ENCODE peak calls at places on chromosomes 5 and 9, in ten cellular contexts. I, G, J, R, Q, L, S, X, E and B are unnamed samples.

GRCh38 chr9:3464033-3464638 is 61.7 kb downstream of the RFX3 start:
- DNase-seq in I (no peak), G (no peak), J (no peak), R (no peak), Q (no peak), L (no peak), S (no peak), X (no peak), E (no peak), B (no peak)

GRCh38 chr9:34664281-34665108 is 2.0 kb upstream of the CCL27 start:
- DNase-seq in I (peak), G (peak), J (peak), R (no peak), Q (peak), L (no peak), S (peak), X (peak), E (no peak), B (peak)

GRCh38 chr9:133116346-133117231 is 4.5 kb downstream of the RALGDS start:
- DNase-seq in I (no peak), G (no peak), J (no peak), R (no peak), Q (no peak), L (no peak), S (peak), X (no peak), E (no peak), B (no peak)

GRCh38 chr5:39208471-39208870 is 10.9 kb downstream of the FYB1 start:
- DNase-seq in I (no peak), G (no peak), J (no peak), R (no peak), Q (no peak), L (no peak), S (no peak), X (no peak), E (no peak), B (no peak)

GRCh38 chr5:80837679-80838078 is 122.5 kb upstream of the RASGRF2 start:
- DNase-seq in I (no peak), G (no peak), J (no peak), R (no peak), Q (no peak), L (peak), S (no peak), X (no peak), E (peak), B (no peak)

GRCh38 chr5:53871050-53871449 is 310.6 kb downstream of the NDUFS4 start:
- DNase-seq in I (peak), G (no peak), J (no peak), R (no peak), Q (no peak), L (no peak), S (no peak), X (peak), E (no peak), B (peak)

GRCh38 chr9:8224381-8224791 is 424.8 kb upstream of the DMAC1 start:
- DNase-seq in I (no peak), G (no peak), J (no peak), R (no peak), Q (no peak), L (no peak), S (no peak), X (no peak), E (no peak), B (no peak)

GRCh38 chr5:149450199-149450598 is 71.1 kb upstream of the IL17B start:
- DNase-seq in I (no peak), G (peak), J (peak), R (no peak), Q (no peak), L (no peak), S (no peak), X (peak), E (no peak), B (no peak)

GRCh38 chr5:150411245-150411979 is 1.3 kb downstream of the CD74 start:
- DNase-seq in I (no peak), G (no peak), J (no peak), R (no peak), Q (no peak), L (no peak), S (peak), X (no peak), E (no peak), B (peak)

GRCh38 chr5:133820516-133820915 is 147.9 kb downstream of the C5orf15 start:
- DNase-seq in I (no peak), G (no peak), J (no peak), R (no peak), Q (no peak), L (no peak), S (no peak), X (no peak), E (no peak), B (no peak)

GRCh38 chr5:127303404-127303803 is 12.8 kb downstream of the MEGF10 start:
- DNase-seq in I (no peak), G (no peak), J (no peak), R (no peak), Q (no peak), L (no peak), S (no peak), X (no peak), E (no peak), B (no peak)

GRCh38 chr5:156594406-156594805 is 255.7 kb upstream of the PPP1R2B start:
- DNase-seq in I (no peak), G (no peak), J (no peak), R (no peak), Q (peak), L (no peak), S (no peak), X (no peak), E (no peak), B (no peak)

GRCh38 chr5:103444333-103445038 is 118.1 kb downstream of the NUDT12 start:
- DNase-seq in I (no peak), G (peak), J (no peak), R (no peak), Q (no peak), L (no peak), S (no peak), X (no peak), E (no peak), B (no peak)

GRCh38 chr5:57825026-57825683 is 342.5 kb upstream of the ACTBL2 start:
- DNase-seq in I (no peak), G (no peak), J (no peak), R (no peak), Q (no peak), L (no peak), S (no peak), X (peak), E (no peak), B (no peak)

GRCh38 chr9:109600142-109600541 is 102.0 kb upstream of the PTPN3 start:
- DNase-seq in I (no peak), G (no peak), J (no peak), R (no peak), Q (no peak), L (no peak), S (no peak), X (no peak), E (no peak), B (peak)

GRCh38 chr5:35371971-35372426 is 141.7 kb upstream of the PRLR start:
- DNase-seq in I (no peak), G (peak), J (no peak), R (no peak), Q (no peak), L (no peak), S (no peak), X (no peak), E (no peak), B (no peak)

GRCh38 chr9:124664143-124664542 is 107.0 kb downstream of the NR6A1 start:
- DNase-seq in I (no peak), G (no peak), J (no peak), R (no peak), Q (no peak), L (no peak), S (no peak), X (no peak), E (no peak), B (no peak)

GRCh38 chr9:134320195-134320885 is 5.9 kb upstream of the RXRA start:
- DNase-seq in I (no peak), G (no peak), J (peak), R (no peak), Q (no peak), L (no peak), S (peak), X (no peak), E (no peak), B (peak)

GRCh38 chr5:175691761-175692160 is 33.9 kb downstream of the HRH2 start:
- DNase-seq in I (no peak), G (no peak), J (peak), R (no peak), Q (no peak), L (no peak), S (peak), X (no peak), E (no peak), B (no peak)

GRCh38 chr5:139634028-139634325 is 14.2 kb upstream of the CXXC5 start:
- DNase-seq in I (no peak), G (no peak), J (peak), R (no peak), Q (no peak), L (no peak), S (peak), X (no peak), E (no peak), B (no peak)

GRCh38 chr9:113556877-113557593 is 93.5 kb downstream of the RGS3 start:
- DNase-seq in I (no peak), G (no peak), J (peak), R (no peak), Q (no peak), L (no peak), S (peak), X (no peak), E (no peak), B (no peak)

GRCh38 chr9:6354072-6354686 is 26.0 kb downstream of the TPD52L3 start:
- DNase-seq in I (peak), G (no peak), J (no peak), R (no peak), Q (no peak), L (peak), S (no peak), X (peak), E (peak), B (peak)

GRCh38 chr5:172559004-172559932 is 81.8 kb upstream of the NEURL1B start:
- DNase-seq in I (peak), G (peak), J (peak), R (no peak), Q (peak), L (no peak), S (peak), X (no peak), E (no peak), B (no peak)
- TF ChIP-seq POLR2AphosphoS5 in I (no peak), G (peak), J (peak), R (no peak), Q (peak), L (no peak), S (no peak), X (no peak), E (no peak), B (no peak)

DNA sequence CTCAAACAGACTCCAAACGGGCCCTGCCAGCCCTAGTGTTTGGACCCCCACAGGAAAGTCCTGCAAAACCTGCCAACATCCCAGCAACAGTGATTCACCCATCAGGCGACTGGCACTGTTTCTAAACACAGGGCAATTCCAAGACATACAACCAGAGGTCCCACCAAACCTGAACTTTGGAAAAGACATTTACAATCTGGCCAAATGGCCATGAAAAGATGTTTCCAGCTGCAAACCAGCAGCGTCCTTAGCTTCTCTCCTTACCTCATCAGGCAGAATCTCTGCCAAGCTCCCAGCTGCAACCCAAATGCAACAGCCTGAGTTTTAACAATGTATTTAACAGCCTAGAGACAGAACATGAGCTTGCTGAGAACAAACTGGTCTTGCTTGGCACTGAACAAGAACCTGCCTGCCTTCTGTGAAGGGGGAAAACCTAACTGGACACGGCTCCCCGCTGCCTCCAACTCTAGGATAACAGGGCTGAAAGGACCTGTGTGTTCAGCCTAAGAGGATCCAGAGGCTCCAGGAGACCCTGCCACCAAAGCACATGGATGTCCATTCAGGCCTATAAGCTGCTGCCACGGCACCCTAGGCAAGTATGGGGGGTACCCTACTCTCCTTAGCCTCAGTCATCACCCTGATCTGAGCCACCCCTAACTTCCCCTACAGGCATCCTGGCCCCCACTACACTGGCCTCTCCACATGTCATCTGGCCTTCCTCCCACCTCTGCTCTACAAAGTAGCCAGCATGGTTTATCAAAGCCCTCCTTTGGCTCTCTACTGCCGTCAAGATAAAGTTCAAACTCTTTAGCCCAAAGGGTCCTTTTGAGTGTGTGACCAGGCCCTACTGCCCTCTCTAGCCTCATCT is 5.6 kb downstream of the P4HA2 start:
- DNase-seq in I (no peak), G (peak), J (peak), R (no peak), Q (no peak), L (no peak), S (peak), X (peak), E (no peak), B (no peak)
- TF ChIP-seq POLR2AphosphoS5 in I (no peak), G (peak), J (peak), R (no peak), Q (peak), L (no peak), S (no peak), X (no peak), E (no peak), B (no peak)

DNA sequence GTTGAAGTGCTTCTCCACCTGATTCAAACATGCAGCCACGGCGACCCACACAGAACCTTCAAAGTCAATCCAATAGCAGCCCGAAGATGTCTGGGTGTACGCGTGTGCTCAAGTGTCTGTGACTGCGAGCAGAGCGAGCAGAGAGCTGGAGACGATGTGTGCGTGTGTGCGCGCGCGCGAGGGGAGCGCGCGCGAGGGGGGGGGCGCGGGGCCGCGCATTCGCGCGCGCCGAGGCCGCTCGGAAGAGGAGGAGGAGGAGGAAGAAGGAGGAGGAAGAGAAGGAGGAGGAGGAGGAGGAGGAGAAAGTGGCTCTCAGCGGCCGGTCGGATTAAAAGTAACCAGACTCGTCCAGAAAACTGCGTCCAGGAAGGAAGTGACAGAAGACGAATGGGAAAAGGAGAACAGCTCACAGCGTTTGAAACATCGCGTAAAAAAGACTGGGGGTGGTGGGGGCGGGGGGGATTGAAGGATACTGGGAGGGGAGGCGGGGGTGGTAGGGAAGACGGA is at the start of gene MEF2C:
- DNase-seq in I (peak), G (peak), J (peak), R (no peak), Q (no peak), L (no peak), S (peak), X (peak), E (peak), B (peak)
- TF ChIP-seq POLR2AphosphoS5 in I (peak), G (peak), J (peak), R (no peak), Q (peak), L (peak), S (peak), X (peak), E (peak), B (no peak)

DNA sequence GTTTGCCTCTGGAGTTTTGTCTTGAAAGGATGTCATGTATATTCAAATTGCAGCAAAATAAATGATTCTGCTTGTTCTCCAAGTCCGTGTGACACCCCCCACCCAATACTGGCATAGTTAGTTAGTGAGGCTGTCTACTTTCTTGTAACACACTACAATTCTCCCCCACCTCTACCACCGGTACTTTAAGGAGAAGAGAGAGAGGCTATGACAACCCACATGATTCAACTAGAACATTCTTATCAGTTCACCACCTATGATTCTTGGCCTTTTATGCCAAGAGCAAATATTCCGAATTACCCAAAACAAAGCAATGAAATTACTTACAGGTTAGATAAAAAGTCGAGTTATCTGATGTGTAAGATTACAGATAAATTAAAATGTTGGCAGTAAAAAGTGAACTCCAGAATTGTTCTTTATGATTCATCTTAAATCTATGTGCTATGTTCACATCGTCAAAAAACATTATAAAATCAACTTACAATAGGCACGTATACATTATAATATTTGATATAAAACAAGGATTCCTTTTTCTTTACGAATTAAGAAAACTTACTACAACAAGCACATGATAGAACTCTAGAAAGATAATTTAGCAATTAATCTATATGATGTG is 14.4 kb downstream of the MEF2C start:
- DNase-seq in I (no peak), G (no peak), J (no peak), R (no peak), Q (no peak), L (no peak), S (no peak), X (no peak), E (no peak), B (no peak)
- TF ChIP-seq POLR2AphosphoS5 in I (no peak), G (no peak), J (no peak), R (no peak), Q (no peak), L (peak), S (no peak), X (no peak), E (peak), B (no peak)

GRCh38 chr9:93680445-93681315 is 104.3 kb downstream of the PHF2 start:
- DNase-seq in I (no peak), G (peak), J (peak), R (peak), Q (peak), L (no peak), S (peak), X (no peak), E (peak), B (no peak)
- TF ChIP-seq POLR2AphosphoS5 in I (no peak), G (no peak), J (no peak), R (no peak), Q (no peak), L (no peak), S (no peak), X (no peak), E (no peak), B (no peak)

GRCh38 chr5:141084487-141084989 is 9.9 kb upstream of the PCDHB2 start:
- DNase-seq in I (no peak), G (no peak), J (no peak), R (no peak), Q (no peak), L (no peak), S (no peak), X (peak), E (no peak), B (peak)
- TF ChIP-seq POLR2AphosphoS5 in I (no peak), G (no peak), J (no peak), R (no peak), Q (no peak), L (no peak), S (no peak), X (no peak), E (no peak), B (peak)

GRCh38 chr9:98419260-98419603 is 163.8 kb upstream of the TBC1D2 start:
- DNase-seq in I (no peak), G (no peak), J (no peak), R (no peak), Q (no peak), L (no peak), S (no peak), X (no peak), E (no peak), B (no peak)
- TF ChIP-seq POLR2AphosphoS5 in I (no peak), G (no peak), J (no peak), R (no peak), Q (no peak), L (no peak), S (no peak), X (no peak), E (no peak), B (no peak)

GRCh38 chr9:129697111-129697955 is 31.9 kb downstream of the PRRX2 start:
- DNase-seq in I (no peak), G (no peak), J (peak), R (no peak), Q (no peak), L (no peak), S (no peak), X (no peak), E (no peak), B (peak)
- TF ChIP-seq POLR2AphosphoS5 in I (no peak), G (no peak), J (no peak), R (peak), Q (peak), L (no peak), S (no peak), X (no peak), E (no peak), B (no peak)